ENCODE peak calls at places on chromosome 5, in ten cellular contexts. J is fibroblast of lung, E is PC-9, A is neural crest cell, Y is mesothelial cell of epicardium, Q is testis, O is fibroblast of pulmonary artery, B is tibial nerve, L is left lung, G is AG04450. H is an unnamed sample.

GRCh38 chr5:73722224-73722623 is 96.2 kb downstream of the ARHGEF28 start:
- DNase-seq in J (peak), E (no peak), A (no peak), Y (no peak), Q (no peak), O (peak), B (no peak), L (no peak), G (peak), H (no peak)

GRCh38 chr5:130183115-130183514 is 278.9 kb downstream of the CHSY3 start:
- DNase-seq in J (no peak), E (no peak), A (no peak), Y (no peak), Q (no peak), O (no peak), B (no peak), L (no peak), G (no peak), H (no peak)

GRCh38 chr5:138169124-138169523 is 9.3 kb downstream of the BRD8 start:
- DNase-seq in J (no peak), E (no peak), A (no peak), Y (no peak), Q (no peak), O (no peak), B (no peak), L (no peak), G (no peak), H (no peak)

GRCh38 chr5:146662229-146662628 is 146.2 kb upstream of the GPR151 start:
- DNase-seq in J (peak), E (no peak), A (no peak), Y (no peak), Q (peak), O (peak), B (no peak), L (no peak), G (no peak), H (no peak)

GRCh38 chr5:80915716-80916115 is 44.4 kb upstream of the RASGRF2 start:
- DNase-seq in J (no peak), E (no peak), A (no peak), Y (no peak), Q (no peak), O (peak), B (no peak), L (no peak), G (no peak), H (no peak)

GRCh38 chr5:43288269-43288831 is 24.9 kb downstream of the HMGCS1 start:
- DNase-seq in J (no peak), E (no peak), A (no peak), Y (no peak), Q (no peak), O (no peak), B (no peak), L (no peak), G (no peak), H (no peak)

GRCh38 chr5:74015716-74016115 is 389.7 kb downstream of the ARHGEF28 start:
- DNase-seq in J (no peak), E (no peak), A (no peak), Y (no peak), Q (no peak), O (peak), B (no peak), L (no peak), G (no peak), H (no peak)

GRCh38 chr5:106730506-106730905 is 940.2 kb downstream of the EFNA5 start:
- DNase-seq in J (no peak), E (no peak), A (no peak), Y (no peak), Q (no peak), O (no peak), B (no peak), L (no peak), G (no peak), H (no peak)

GRCh38 chr5:117454716-117455212 is 880.1 kb upstream of the SEMA6A start:
- DNase-seq in J (peak), E (peak), A (no peak), Y (no peak), Q (peak), O (peak), B (peak), L (peak), G (no peak), H (peak)

GRCh38 chr5:16385516-16386090 is 80.0 kb downstream of the ZNF622 start:
- DNase-seq in J (no peak), E (peak), A (no peak), Y (no peak), Q (no peak), O (no peak), B (no peak), L (no peak), G (no peak), H (no peak)

GRCh38 chr5:108669493-108669892 is 78.2 kb upstream of the FER start:
- DNase-seq in J (no peak), E (no peak), A (no peak), Y (no peak), Q (no peak), O (no peak), B (no peak), L (no peak), G (no peak), H (no peak)

GRCh38 chr5:43007246-43007910 is 32.7 kb downstream of the ANXA2R start:
- DNase-seq in J (peak), E (peak), A (peak), Y (peak), Q (peak), O (peak), B (peak), L (peak), G (peak), H (peak)

GRCh38 chr5:168328804-168329203 is 37.4 kb downstream of the WWC1 start:
- DNase-seq in J (peak), E (peak), A (no peak), Y (no peak), Q (no peak), O (no peak), B (no peak), L (no peak), G (no peak), H (no peak)

GRCh38 chr5:116629168-116629567 is 54.5 kb upstream of the SEMA6A start:
- DNase-seq in J (no peak), E (no peak), A (no peak), Y (no peak), Q (no peak), O (no peak), B (no peak), L (no peak), G (no peak), H (no peak)

GRCh38 chr5:14438195-14438606 is 143.4 kb upstream of the OTULINL start:
- DNase-seq in J (no peak), E (no peak), A (no peak), Y (no peak), Q (no peak), O (no peak), B (no peak), L (no peak), G (no peak), H (no peak)

GRCh38 chr5:136042665-136043121 is 13.9 kb downstream of the TGFBI start:
- DNase-seq in J (no peak), E (no peak), A (no peak), Y (no peak), Q (no peak), O (no peak), B (no peak), L (peak), G (no peak), H (no peak)

GRCh38 chr5:141875795-141876627 is 2.2 kb downstream of the PCDH1 start:
- DNase-seq in J (no peak), E (peak), A (no peak), Y (no peak), Q (peak), O (peak), B (no peak), L (peak), G (no peak), H (no peak)

GRCh38 chr5:177496111-177497010 is 1.0 kb downstream of the PDLIM7 start:
- DNase-seq in J (peak), E (peak), A (peak), Y (peak), Q (peak), O (peak), B (peak), L (peak), G (peak), H (no peak)

GRCh38 chr5:177312649-177313181 is 1.0 kb upstream of the MXD3 start:
- DNase-seq in J (peak), E (peak), A (no peak), Y (no peak), Q (no peak), O (no peak), B (no peak), L (no peak), G (no peak), H (no peak)

GRCh38 chr5:132961887-132962286 is 1.5 kb downstream of the AFF4 start:
- DNase-seq in J (peak), E (no peak), A (no peak), Y (no peak), Q (peak), O (peak), B (no peak), L (no peak), G (no peak), H (no peak)

GRCh38 chr5:173032730-173033129 is 23.4 kb upstream of the CREBRF start:
- DNase-seq in J (no peak), E (no peak), A (no peak), Y (no peak), Q (no peak), O (no peak), B (no peak), L (no peak), G (no peak), H (no peak)

GRCh38 chr5:173925449-173926071 is 37.4 kb downstream of the CPEB4 start:
- DNase-seq in J (peak), E (no peak), A (peak), Y (no peak), Q (peak), O (peak), B (no peak), L (peak), G (no peak), H (no peak)

GRCh38 chr5:177500685-177501522 is 3.5 kb upstream of the PDLIM7 start:
- DNase-seq in J (peak), E (peak), A (peak), Y (peak), Q (peak), O (peak), B (peak), L (peak), G (no peak), H (peak)

GRCh38 chr5:72428664-72429063 is 78.5 kb downstream of the ZNF366 start:
- DNase-seq in J (no peak), E (no peak), A (no peak), Y (no peak), Q (no peak), O (no peak), B (no peak), L (no peak), G (no peak), H (no peak)

GRCh38 chr5:142922223-142922952 is 152.2 kb downstream of the ARHGAP26 start:
- DNase-seq in J (peak), E (peak), A (no peak), Y (no peak), Q (no peak), O (peak), B (no peak), L (no peak), G (no peak), H (no peak)
- TF ChIP-seq CTCF in J (no peak), E (peak), A (peak), Y (no peak), Q (peak), O (peak), B (peak), L (peak), G (peak), H (no peak)

GRCh38 chr5:67050635-67051034 is 146.0 kb downstream of the CD180 start:
- DNase-seq in J (no peak), E (no peak), A (no peak), Y (no peak), Q (no peak), O (no peak), B (no peak), L (no peak), G (no peak), H (no peak)
- TF ChIP-seq CTCF in J (no peak), E (no peak), A (no peak), Y (no peak), Q (no peak), O (no peak), B (no peak), L (no peak), G (no peak), H (no peak)

DNA sequence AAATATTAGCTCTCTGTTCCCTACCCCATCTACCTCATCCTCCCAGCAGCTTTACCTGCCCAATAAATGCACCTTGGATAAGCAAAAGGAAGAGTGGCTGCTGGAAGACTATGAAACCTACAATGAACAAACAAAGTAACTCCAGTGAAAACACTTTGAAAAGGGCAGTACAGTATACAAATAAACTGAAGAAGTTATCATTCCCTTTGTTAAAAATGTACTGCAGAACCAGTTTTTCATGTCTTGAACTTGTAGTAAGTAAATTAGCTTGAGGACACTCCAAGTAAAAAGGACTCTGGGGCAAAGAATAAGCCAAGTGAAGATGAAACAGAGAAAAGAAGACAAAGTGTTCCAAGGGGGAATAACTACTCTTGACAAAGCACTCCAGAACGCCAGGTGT is 457.1 kb downstream of the DTWD2 start:
- DNase-seq in J (no peak), E (no peak), A (no peak), Y (no peak), Q (no peak), O (no peak), B (no peak), L (no peak), G (no peak), H (no peak)
- TF ChIP-seq CTCF in J (no peak), E (no peak), A (no peak), Y (no peak), Q (no peak), O (no peak), B (no peak), L (no peak), G (no peak), H (no peak)

DNA sequence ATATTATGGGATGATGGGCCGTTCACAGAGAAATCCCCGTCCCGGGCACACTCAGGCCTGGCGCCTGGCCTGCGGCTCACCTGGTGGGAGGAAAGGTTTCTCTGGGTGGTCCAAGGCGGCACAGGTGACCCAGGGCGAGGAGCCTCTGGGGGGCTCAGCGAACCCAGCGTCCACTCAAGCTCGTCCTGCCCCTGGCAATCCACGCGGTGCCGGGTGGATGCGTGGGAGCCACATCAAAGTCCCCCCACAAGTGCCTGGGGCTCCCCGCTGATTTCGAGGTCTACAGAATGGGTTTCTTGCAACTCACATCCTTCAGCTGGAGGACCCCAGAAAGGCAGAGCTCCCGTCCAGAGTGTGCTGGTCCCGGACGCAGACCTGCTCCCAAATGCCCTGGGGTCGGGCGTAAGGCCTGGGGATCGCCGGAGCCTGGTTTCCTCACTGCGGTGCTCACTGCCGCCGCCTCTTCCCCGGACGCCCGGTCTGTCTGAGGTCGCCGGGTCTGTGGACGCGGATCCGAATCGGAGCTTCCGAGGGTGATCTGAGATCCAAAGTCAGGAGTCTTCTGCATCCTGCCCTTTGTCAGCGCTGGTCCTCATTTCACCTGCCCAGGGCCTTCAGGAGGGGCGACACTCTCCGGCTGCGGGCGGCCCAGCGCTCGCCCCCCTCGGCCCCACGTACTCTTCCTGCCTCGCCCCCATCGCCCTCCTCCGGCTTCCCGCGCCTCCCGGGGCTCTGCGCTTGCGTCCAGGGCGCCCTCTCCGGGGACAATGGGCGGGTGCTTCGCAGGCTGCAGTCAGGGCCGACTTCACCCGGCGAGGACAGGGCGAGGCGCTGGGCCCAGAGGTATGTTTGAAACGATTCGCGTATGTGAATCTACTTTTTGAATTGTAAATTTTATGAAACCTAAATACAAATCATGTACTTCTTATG is 20.0 kb upstream of the RUFY1 start:
- DNase-seq in J (peak), E (no peak), A (peak), Y (peak), Q (peak), O (peak), B (no peak), L (peak), G (no peak), H (peak)
- TF ChIP-seq CTCF in J (no peak), E (no peak), A (no peak), Y (no peak), Q (no peak), O (no peak), B (peak), L (peak), G (peak), H (no peak)

GRCh38 chr5:30620481-30621085 is 572.9 kb upstream of the CDH6 start:
- DNase-seq in J (no peak), E (no peak), A (no peak), Y (no peak), Q (no peak), O (no peak), B (no peak), L (no peak), G (no peak), H (no peak)
- TF ChIP-seq CTCF in J (no peak), E (no peak), A (no peak), Y (no peak), Q (no peak), O (no peak), B (no peak), L (no peak), G (no peak), H (no peak)

DNA sequence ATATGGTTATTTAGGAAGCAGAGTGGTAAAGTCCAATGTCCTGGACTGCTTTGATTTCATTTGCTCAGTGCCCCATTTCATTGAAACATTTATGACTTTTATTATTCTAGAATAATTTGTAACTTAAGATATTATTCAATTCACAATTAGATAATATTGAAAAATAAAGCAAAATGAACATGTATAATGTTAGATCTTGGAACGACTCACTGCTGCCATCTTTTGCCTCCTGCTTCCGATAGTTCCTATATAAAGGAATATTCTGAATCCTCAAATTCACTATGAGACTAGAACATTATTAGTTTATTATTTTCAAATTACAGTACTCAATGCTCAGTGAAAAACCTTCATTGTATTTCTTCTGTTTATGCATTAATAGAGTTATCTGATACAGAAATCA is 2.2 kb upstream of the CTNND2 start:
- DNase-seq in J (no peak), E (no peak), A (no peak), Y (no peak), Q (no peak), O (no peak), B (no peak), L (no peak), G (no peak), H (no peak)
- TF ChIP-seq CTCF in J (no peak), E (no peak), A (no peak), Y (no peak), Q (no peak), O (no peak), B (no peak), L (no peak), G (no peak), H (no peak)

GRCh38 chr5:97536683-97537082 is 353.6 kb upstream of the RIOK2 start:
- DNase-seq in J (no peak), E (no peak), A (no peak), Y (no peak), Q (no peak), O (no peak), B (no peak), L (no peak), G (no peak), H (no peak)

GRCh38 chr5:97531549-97531948 is 348.5 kb upstream of the RIOK2 start:
- DNase-seq in J (no peak), E (no peak), A (no peak), Y (no peak), Q (no peak), O (no peak), B (no peak), L (no peak), G (no peak), H (no peak)

GRCh38 chr5:97529354-97529753 is 346.3 kb upstream of the RIOK2 start:
- DNase-seq in J (no peak), E (no peak), A (no peak), Y (no peak), Q (no peak), O (no peak), B (no peak), L (no peak), G (no peak), H (no peak)

GRCh38 chr5:97538916-97539315 is 355.9 kb upstream of the RIOK2 start:
- DNase-seq in J (no peak), E (no peak), A (no peak), Y (no peak), Q (no peak), O (no peak), B (no peak), L (no peak), G (no peak), H (no peak)

DNA sequence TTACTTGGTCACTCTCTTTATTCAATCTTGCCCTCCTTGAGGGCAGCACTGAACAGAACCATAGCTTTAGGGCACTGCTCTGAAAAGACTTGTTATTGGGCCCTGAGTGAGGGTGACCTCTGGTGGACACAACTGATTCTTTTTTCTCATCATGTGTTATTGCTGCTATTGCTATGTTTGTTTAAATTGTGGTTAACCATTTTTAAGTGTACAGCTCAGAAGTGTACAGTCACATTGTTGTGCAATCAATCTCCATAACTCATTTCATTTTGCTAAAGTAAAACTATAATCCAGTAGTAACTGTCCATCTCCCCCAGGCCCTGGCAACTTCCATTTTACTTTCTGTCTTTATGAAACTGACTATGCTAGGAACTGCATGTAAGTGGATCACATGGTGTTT is 351.1 kb upstream of the RIOK2 start:
- DNase-seq in J (peak), E (peak), A (peak), Y (no peak), Q (peak), O (peak), B (no peak), L (no peak), G (peak), H (no peak)
- TF ChIP-seq CTCF in J (peak), E (peak), A (peak), Y (peak), Q (peak), O (peak), B (peak), L (peak), G (peak), H (no peak)

GRCh38 chr5:139660105-139660915 is 12.2 kb downstream of the CXXC5 start:
- DNase-seq in J (no peak), E (peak), A (no peak), Y (no peak), Q (peak), O (no peak), B (no peak), L (peak), G (no peak), H (no peak)

GRCh38 chr5:139658928-139659667 is 10.9 kb downstream of the CXXC5 start:
- DNase-seq in J (peak), E (no peak), A (no peak), Y (no peak), Q (peak), O (peak), B (no peak), L (no peak), G (no peak), H (no peak)

GRCh38 chr5:139657363-139658321 is 9.5 kb downstream of the CXXC5 start:
- DNase-seq in J (no peak), E (no peak), A (no peak), Y (no peak), Q (no peak), O (no peak), B (no peak), L (no peak), G (no peak), H (no peak)

GRCh38 chr5:139659673-139660072 is 11.5 kb downstream of the CXXC5 start:
- DNase-seq in J (no peak), E (no peak), A (no peak), Y (peak), Q (no peak), O (no peak), B (no peak), L (no peak), G (no peak), H (no peak)

GRCh38 chr5:139658501-139658927 is 10.4 kb downstream of the CXXC5 start:
- DNase-seq in J (no peak), E (no peak), A (no peak), Y (no peak), Q (no peak), O (no peak), B (no peak), L (no peak), G (no peak), H (no peak)
- TF ChIP-seq CTCF in J (no peak), E (no peak), A (no peak), Y (no peak), Q (no peak), O (no peak), B (no peak), L (no peak), G (no peak), H (no peak)